ENCODE peak calls at places on chromosome 20, in seven cellular contexts. W is activated CD8-positive, alpha-beta T cell treated with anti-CD3 and anti-CD28 coated beads, Interleukin-2, amount 10 ng/mL, durations not matched to agents 7 days and 5 days; L is NCI-H345; G is NCI-H1092 treated with DMSO at 0.1 percent for 48 hours; I is GM23248; N is KBM-7; J is cardiac fibroblast. F is an unnamed sample.

GRCh38 chr20:62765432-62766070 is 30.7 kb upstream of the MRGBP start:
- DNase-seq in W (no peak), L (no peak), G (no peak), I (no peak), N (no peak), J (no peak), F (peak; percentile 16)

GRCh38 chr20:60210779-60211617 is 252.8 kb downstream of the CDH26 start:
- DNase-seq in W (peak; percentile 71), L (peak; percentile 22), G (peak; percentile 57), I (peak; percentile 67), N (peak; percentile 85), J (peak; percentile 70), F (peak; percentile 87)

GRCh38 chr20:44187054-44187762 is at the start of gene JPH2:
- DNase-seq in W (no peak), L (no peak), G (no peak), I (peak; percentile 89), N (no peak), J (peak; percentile 79), F (peak; percentile 59)

GRCh38 chr20:64214952-64215351 is 40.6 kb upstream of the PCMTD2 start:
- DNase-seq in W (no peak), L (no peak), G (no peak), I (no peak), N (peak; percentile 37), J (no peak), F (no peak)

GRCh38 chr20:48999890-49000870 is 45.9 kb upstream of the CSE1L start:
- DNase-seq in W (no peak), L (peak; percentile 77), G (no peak), I (peak; percentile 20), N (no peak), J (no peak), F (no peak)

GRCh38 chr20:23282546-23282945 is 68.0 kb upstream of the NXT1 start:
- DNase-seq in W (no peak), L (no peak), G (no peak), I (no peak), N (no peak), J (no peak), F (no peak)

GRCh38 chr20:10558635-10559187 is 115.1 kb downstream of the JAG1 start:
- DNase-seq in W (peak; percentile 82), L (no peak), G (no peak), I (peak; percentile 71), N (no peak), J (peak; percentile 97), F (no peak)

GRCh38 chr20:50399917-50400704 is 110.1 kb upstream of the PTPN1 start:
- DNase-seq in W (no peak), L (no peak), G (no peak), I (peak; percentile 31), N (no peak), J (peak; percentile 75), F (no peak)

GRCh38 chr20:14219801-14220461 is 117.5 kb downstream of the FLRT3 start:
- DNase-seq in W (no peak), L (peak; percentile 17), G (no peak), I (no peak), N (no peak), J (no peak), F (no peak)

GRCh38 chr20:7302256-7302655 is 534.8 kb downstream of the BMP2 start:
- DNase-seq in W (no peak), L (no peak), G (no peak), I (no peak), N (no peak), J (no peak), F (no peak)

GRCh38 chr20:52312131-52312729 is 120.7 kb upstream of the ZFP64 start:
- DNase-seq in W (peak; percentile 69), L (peak; percentile 79), G (peak; percentile 61), I (peak; percentile 79), N (peak; percentile 58), J (peak; percentile 70), F (peak; percentile 66)